ENCODE peak calls at places on chromosomes 6 and 20, in six cellular contexts. One of them, this sample, is unnamed.
A peak's percentile ranks its signal among the peaks of the same experiment; 100 is the strongest.

GRCh38 chr6:2245954-2246863 is 804 bp upstream of the GMDS start:
- DNase-seq in HepG2: peak; percentile 93
- DNase-seq in GM12878: no peak
- DNase-seq in H1: no peak
- DNase-seq in K562: peak; percentile 81
- DNase-seq in SK-N-SH: peak; percentile 32
- DNase-seq in this sample: peak; percentile 37

GRCh38 chr20:25508083-25508770 is 77.1 kb downstream of the NINL start:
- DNase-seq in GM12878: no peak
- DNase-seq in HepG2: peak; percentile 100
- DNase-seq in H1: no peak
- DNase-seq in K562: no peak
- DNase-seq in SK-N-SH: no peak
- DNase-seq in this sample: no peak

GRCh38 chr6:152298055-152298647 is 339.0 kb downstream of the SYNE1 start:
- DNase-seq in K562: no peak
- DNase-seq in SK-N-SH: no peak
- DNase-seq in GM12878: no peak
- DNase-seq in H1: no peak
- DNase-seq in HepG2: no peak
- DNase-seq in this sample: no peak

GRCh38 chr6:90936286-90936685 is 349.4 kb upstream of the MAP3K7 start:
- DNase-seq in H1: no peak
- DNase-seq in GM12878: no peak
- DNase-seq in HepG2: no peak
- DNase-seq in SK-N-SH: peak; percentile 25
- DNase-seq in K562: no peak
- DNase-seq in this sample: no peak

GRCh38 chr6:100721256-100721655 is 159.9 kb downstream of the ASCC3 start:
- DNase-seq in SK-N-SH: no peak
- DNase-seq in H1: no peak
- DNase-seq in HepG2: no peak
- DNase-seq in GM12878: no peak
- DNase-seq in K562: no peak
- DNase-seq in this sample: no peak

GRCh38 chr20:10524034-10524476 is 89.0 kb downstream of the SLX4IP start:
- DNase-seq in HepG2: no peak
- DNase-seq in H1: no peak
- DNase-seq in GM12878: no peak
- DNase-seq in SK-N-SH: no peak
- DNase-seq in K562: no peak
- DNase-seq in this sample: no peak

GRCh38 chr20:13148402-13148801 is 72.7 kb upstream of the ISM1 start:
- DNase-seq in SK-N-SH: no peak
- DNase-seq in H1: no peak
- DNase-seq in GM12878: no peak
- DNase-seq in K562: no peak
- DNase-seq in HepG2: no peak
- DNase-seq in this sample: no peak

GRCh38 chr20:40991181-40991889 is 37.3 kb upstream of the TOP1 start:
- DNase-seq in SK-N-SH: no peak
- DNase-seq in HepG2: no peak
- DNase-seq in K562: peak; percentile 64
- DNase-seq in GM12878: peak; percentile 99
- DNase-seq in H1: no peak
- DNase-seq in this sample: peak; percentile 82

GRCh38 chr20:32988008-32988407 is 16.2 kb downstream of the SUN5 start:
- DNase-seq in H1: no peak
- DNase-seq in SK-N-SH: no peak
- DNase-seq in GM12878: no peak
- DNase-seq in HepG2: no peak
- DNase-seq in K562: no peak
- DNase-seq in this sample: no peak

GRCh38 chr6:159969204-159969912 is 476 bp downstream of the IGF2R start:
- DNase-seq in GM12878: no peak
- DNase-seq in K562: peak; percentile 60
- DNase-seq in SK-N-SH: peak; percentile 77
- DNase-seq in H1: no peak
- DNase-seq in HepG2: no peak
- DNase-seq in this sample: peak; percentile 35

GRCh38 chr6:122145741-122146240 is 253.7 kb upstream of the HSF2 start:
- DNase-seq in SK-N-SH: no peak
- DNase-seq in GM12878: no peak
- DNase-seq in H1: no peak
- DNase-seq in HepG2: no peak
- DNase-seq in K562: no peak
- DNase-seq in this sample: no peak

GRCh38 chr6:6654599-6655575 is 66.4 kb downstream of the LY86 start:
- DNase-seq in SK-N-SH: no peak
- DNase-seq in GM12878: no peak
- DNase-seq in HepG2: no peak
- DNase-seq in H1: no peak
- DNase-seq in K562: peak; percentile 61
- DNase-seq in this sample: no peak

GRCh38 chr6:109486068-109486467 is 3.0 kb upstream of the ZBTB24 start:
- DNase-seq in HepG2: peak; percentile 54
- DNase-seq in K562: no peak
- DNase-seq in GM12878: no peak
- DNase-seq in SK-N-SH: no peak
- DNase-seq in H1: no peak
- DNase-seq in this sample: no peak

GRCh38 chr20:1336699-1337387 is 7.9 kb upstream of the SDCBP2 start:
- DNase-seq in K562: no peak
- DNase-seq in HepG2: no peak
- DNase-seq in H1: no peak
- DNase-seq in GM12878: no peak
- DNase-seq in SK-N-SH: no peak
- DNase-seq in this sample: no peak

GRCh38 chr6:34178361-34179105 is 32.6 kb upstream of the GRM4 start:
- DNase-seq in H1: no peak
- DNase-seq in GM12878: no peak
- DNase-seq in SK-N-SH: no peak
- DNase-seq in K562: peak; percentile 42
- DNase-seq in HepG2: no peak
- DNase-seq in this sample: no peak

GRCh38 chr20:50478162-50479036 is 31.8 kb upstream of the PTPN1 start:
- DNase-seq in HepG2: peak; percentile 83
- DNase-seq in K562: peak; percentile 93
- DNase-seq in SK-N-SH: peak; percentile 44
- DNase-seq in H1: no peak
- DNase-seq in GM12878: no peak
- DNase-seq in this sample: no peak

GRCh38 chr6:168256940-168257339 is 62.6 kb downstream of the DACT2 start:
- DNase-seq in GM12878: no peak
- DNase-seq in H1: no peak
- DNase-seq in K562: no peak
- DNase-seq in SK-N-SH: no peak
- DNase-seq in HepG2: no peak
- DNase-seq in this sample: no peak

GRCh38 chr6:168171673-168172352 is 92.8 kb upstream of the FRMD1 start:
- DNase-seq in HepG2: no peak
- DNase-seq in H1: no peak
- DNase-seq in GM12878: no peak
- DNase-seq in K562: no peak
- DNase-seq in SK-N-SH: no peak
- DNase-seq in this sample: no peak

GRCh38 chr6:142822882-142823578 is 121.9 kb downstream of the HIVEP2 start:
- DNase-seq in GM12878: no peak
- DNase-seq in SK-N-SH: peak; percentile 16
- DNase-seq in HepG2: no peak
- DNase-seq in H1: peak; percentile 61
- DNase-seq in K562: peak; percentile 73
- DNase-seq in this sample: no peak

DNA sequence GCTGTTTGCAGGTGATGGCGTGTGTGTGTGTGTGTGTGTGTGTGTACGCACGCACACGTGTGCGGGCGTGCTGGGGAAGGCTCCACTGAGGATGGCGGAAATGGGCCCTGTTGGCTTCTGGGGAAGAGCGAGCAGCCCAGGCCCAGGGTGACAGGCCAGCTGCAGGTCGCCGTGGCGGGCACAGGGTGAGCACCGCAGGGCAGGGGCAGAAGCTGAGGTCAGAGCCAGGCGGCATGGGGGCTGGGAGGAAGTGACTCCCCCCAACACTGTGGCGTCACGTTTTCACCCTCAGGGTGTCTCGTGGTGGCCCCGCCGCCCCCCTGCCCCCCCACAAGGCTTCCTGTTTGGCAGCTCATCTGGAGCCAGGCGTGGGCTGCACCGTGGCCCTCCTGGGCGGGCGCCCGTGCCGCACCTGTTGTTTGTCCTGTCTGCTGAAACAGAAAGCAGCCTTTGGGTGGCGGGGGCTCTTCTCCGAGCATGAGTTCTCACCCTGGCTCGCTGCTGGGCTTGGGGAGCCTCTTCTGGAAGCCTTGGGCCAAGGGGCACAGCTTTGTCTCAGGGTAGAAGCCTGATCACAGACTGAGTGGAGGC is 7.1 kb downstream of the RBM38 start:
- DNase-seq in HepG2: no peak
- DNase-seq in GM12878: peak; percentile 83
- DNase-seq in H1: no peak
- DNase-seq in SK-N-SH: no peak
- DNase-seq in K562: no peak
- DNase-seq in this sample: no peak
- H3K4me3 ChIP-seq in HepG2: no peak overlapping the region
- H3K4me3 ChIP-seq in GM12878: peak overlapping the region; percentile 72
- H3K4me3 ChIP-seq in H1: no peak overlapping the region
- H3K4me3 ChIP-seq in SK-N-SH: no peak overlapping the region
- H3K4me3 ChIP-seq in K562: no peak overlapping the region
- H3K4me3 ChIP-seq in this sample: no peak overlapping the region

GRCh38 chr6:16055852-16056251 is 73.0 kb upstream of the MYLIP start:
- DNase-seq in GM12878: no peak
- DNase-seq in HepG2: no peak
- DNase-seq in H1: no peak
- DNase-seq in K562: no peak
- DNase-seq in SK-N-SH: no peak
- DNase-seq in this sample: no peak
- TF ChIP-seq GABPA in GM12878: no peak
- TF ChIP-seq GABPA in HepG2: no peak
- TF ChIP-seq GABPA in H1: no peak
- TF ChIP-seq GABPA in K562: no peak
- TF ChIP-seq GABPA in SK-N-SH: no peak
- TF ChIP-seq GABPA in this sample: no peak

GRCh38 chr20:20267685-20268429 is 100.0 kb upstream of the INSM1 start:
- DNase-seq in GM12878: no peak
- DNase-seq in HepG2: no peak
- DNase-seq in K562: no peak
- DNase-seq in SK-N-SH: no peak
- DNase-seq in H1: no peak
- DNase-seq in this sample: peak; percentile 42
- H3K27ac ChIP-seq in GM12878: no peak overlapping the region
- H3K27ac ChIP-seq in HepG2: no peak overlapping the region
- H3K27ac ChIP-seq in K562: no peak overlapping the region
- H3K27ac ChIP-seq in SK-N-SH: no peak overlapping the region
- H3K27ac ChIP-seq in H1: no peak overlapping the region
- H3K27ac ChIP-seq in this sample: no peak overlapping the region

GRCh38 chr6:130366011-130366963 is at the start of gene TMEM200A:
- DNase-seq in H1: peak; percentile 13
- DNase-seq in SK-N-SH: peak; percentile 48
- DNase-seq in HepG2: no peak
- DNase-seq in GM12878: no peak
- DNase-seq in K562: no peak
- DNase-seq in this sample: no peak
- H3K4me3 ChIP-seq in H1: peak within 1 kb of the TSS; percentile 75
- H3K4me3 ChIP-seq in SK-N-SH: peak within 1 kb of the TSS; percentile 81
- H3K4me3 ChIP-seq in HepG2: peak within 1 kb of the TSS; percentile 56
- H3K4me3 ChIP-seq in GM12878: peak within 1 kb of the TSS; percentile 50
- H3K4me3 ChIP-seq in K562: peak within 1 kb of the TSS; percentile 48
- H3K4me3 ChIP-seq in this sample: peak within 1 kb of the TSS; percentile 0